ENCODE peak calls at places on chromosomes 1 and 21, in four cellular contexts. W is HepG2, T is HEK293T, K is K562. N is an unnamed sample.
A peak's percentile ranks its signal among the peaks of the same experiment; 100 is the strongest.

GRCh38 chr1:156750191-156750931 is 1.1 kb downstream of the HDGF start:
- DNase-seq in W (no peak), T (no peak), K (peak; percentile 38), N (no peak)

GRCh38 chr1:83017701-83018100 is 981.2 kb downstream of the TTLL7 start:
- DNase-seq in W (no peak), T (no peak), K (no peak), N (no peak)

GRCh38 chr1:14160766-14161165 is 437.7 kb upstream of the KAZN start:
- DNase-seq in W (no peak), T (no peak), K (no peak), N (no peak)

GRCh38 chr1:232905324-232906034 is 44.9 kb upstream of the NTPCR start:
- DNase-seq in W (no peak), T (no peak), K (no peak), N (no peak)

GRCh38 chr1:70910013-70910412 is 137.6 kb downstream of the PTGER3 start:
- DNase-seq in W (no peak), T (no peak), K (no peak), N (no peak)

GRCh38 chr1:96372881-96373280 is 348.7 kb upstream of the PTBP2 start:
- DNase-seq in W (no peak), T (no peak), K (no peak), N (no peak)

GRCh38 chr1:170670751-170671628 is 7.1 kb downstream of the PRRX1 start:
- DNase-seq in W (no peak), T (no peak), K (peak; percentile 45), N (no peak)

GRCh38 chr1:44684525-44684924 is 10.0 kb downstream of the ARMH1 start:
- DNase-seq in W (no peak), T (no peak), K (no peak), N (peak; percentile 81)

GRCh38 chr1:209756608-209757445 is 974 bp downstream of the TRAF3IP3 start:
- DNase-seq in W (no peak), T (no peak), K (no peak), N (peak; percentile 49)

DNA sequence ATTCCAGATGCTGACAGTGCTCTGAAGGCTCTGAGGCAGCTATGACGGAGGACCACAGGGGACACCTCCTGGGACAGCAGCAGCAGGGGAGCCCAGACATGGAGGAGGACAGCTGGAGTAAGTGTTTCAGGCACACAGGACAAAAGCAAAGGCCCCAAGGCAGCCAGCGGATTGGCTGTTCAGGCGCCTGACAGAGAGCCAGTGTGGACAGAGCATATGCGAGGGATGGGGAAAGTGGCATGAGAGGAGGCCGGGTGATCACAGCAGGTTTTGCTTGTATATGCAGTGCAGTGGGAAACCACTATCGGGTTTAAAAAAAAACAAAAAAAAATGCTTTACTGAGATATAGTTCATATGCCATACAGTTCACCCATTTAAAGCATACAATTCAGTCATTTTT is 19.1 kb downstream of the CHRNB2 start:
- DNase-seq in W (no peak), T (no peak), K (no peak), N (no peak)
- TF ChIP-seq FOXK2 in W (no peak), T (no peak), K (no peak), N (no peak)

DNA sequence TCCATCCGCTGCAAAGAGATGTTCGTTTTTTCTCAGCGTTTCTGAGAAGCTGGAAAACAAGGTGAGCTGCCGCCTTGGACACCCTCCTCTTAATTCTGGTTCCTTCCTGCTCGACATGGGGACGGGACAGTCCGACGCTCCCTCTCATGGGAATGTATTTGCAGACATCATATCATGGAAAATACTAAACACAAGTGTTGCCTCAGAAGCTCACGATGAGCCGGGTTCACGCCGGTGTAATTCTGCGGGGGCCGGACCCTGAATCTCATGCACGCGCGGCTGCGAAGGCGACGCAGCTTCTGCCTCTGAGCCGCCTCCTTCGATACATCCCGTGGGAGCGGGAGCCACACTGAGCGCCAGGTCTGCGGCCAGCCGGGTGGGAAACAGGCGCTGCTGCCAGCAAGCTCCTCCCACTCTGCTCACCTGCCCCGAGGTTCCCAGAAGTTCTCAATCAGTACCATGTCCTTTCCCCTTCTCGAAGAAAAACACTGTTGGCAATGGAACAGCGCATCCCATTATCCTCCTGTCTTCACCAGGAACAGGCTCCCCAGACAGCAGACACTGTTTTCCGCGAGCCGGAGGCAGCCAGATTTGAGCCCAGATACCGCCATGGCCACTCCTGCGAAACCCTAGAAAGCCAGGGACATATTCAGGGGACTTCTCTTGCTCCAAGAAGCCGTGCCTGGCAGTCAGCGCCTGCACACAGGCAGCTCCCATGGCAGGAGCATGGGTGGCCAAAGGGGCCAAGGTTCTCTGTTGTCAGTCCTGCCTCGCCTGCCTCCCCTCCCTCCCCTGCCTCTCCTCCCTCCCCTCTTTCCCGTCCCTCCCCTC is 98.0 kb downstream of the WDR4 start:
- DNase-seq in W (peak; percentile 32), T (peak; percentile 46), K (no peak), N (no peak)
- TF ChIP-seq FOXK2 in W (no peak), T (no peak), K (no peak), N (no peak)

DNA sequence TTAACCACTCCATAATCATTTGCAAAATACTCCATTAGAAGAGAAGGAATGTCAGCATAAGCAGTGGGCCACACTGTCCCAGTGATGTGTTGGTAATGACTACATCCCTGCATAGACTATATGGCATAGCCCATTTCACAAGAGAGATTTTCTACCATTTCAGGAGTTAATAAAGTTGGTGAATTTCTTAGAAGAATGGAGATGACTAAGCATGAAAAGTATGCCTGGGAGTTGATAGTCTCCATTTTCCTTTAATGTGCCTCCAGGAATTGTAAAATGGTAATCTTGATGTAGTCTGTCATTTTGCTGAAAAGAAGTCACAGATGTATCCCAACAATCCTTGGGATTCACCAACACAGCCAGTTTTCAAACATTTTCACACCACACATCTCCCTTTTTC is 608.8 kb upstream of the CHRM3 start:
- DNase-seq in W (no peak), T (no peak), K (no peak), N (no peak)
- TF ChIP-seq FOXK2 in W (no peak), T (no peak), K (no peak), N (no peak)

DNA sequence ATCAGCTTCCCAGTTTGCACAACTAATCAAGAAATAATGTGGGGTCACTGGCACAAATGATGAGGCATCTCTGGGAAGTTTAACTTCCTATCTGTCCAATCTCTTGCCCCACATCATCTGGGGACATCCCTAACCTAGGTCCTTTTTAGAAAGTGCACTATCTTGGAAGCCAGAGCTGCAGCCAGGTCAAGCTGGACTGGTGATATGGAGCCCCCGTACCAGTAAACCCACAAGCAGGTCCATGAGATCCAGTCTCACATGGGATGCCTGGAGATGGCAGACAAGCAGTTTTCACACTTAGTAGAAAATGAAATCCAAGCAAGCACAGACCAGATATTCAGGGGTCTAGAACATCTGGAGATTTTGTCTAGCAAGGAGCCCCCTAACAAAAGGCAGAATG is 27.5 kb upstream of the BSDC1 start:
- DNase-seq in W (no peak), T (no peak), K (no peak), N (no peak)
- TF ChIP-seq FOXK2 in W (no peak), T (no peak), K (no peak), N (no peak)

DNA sequence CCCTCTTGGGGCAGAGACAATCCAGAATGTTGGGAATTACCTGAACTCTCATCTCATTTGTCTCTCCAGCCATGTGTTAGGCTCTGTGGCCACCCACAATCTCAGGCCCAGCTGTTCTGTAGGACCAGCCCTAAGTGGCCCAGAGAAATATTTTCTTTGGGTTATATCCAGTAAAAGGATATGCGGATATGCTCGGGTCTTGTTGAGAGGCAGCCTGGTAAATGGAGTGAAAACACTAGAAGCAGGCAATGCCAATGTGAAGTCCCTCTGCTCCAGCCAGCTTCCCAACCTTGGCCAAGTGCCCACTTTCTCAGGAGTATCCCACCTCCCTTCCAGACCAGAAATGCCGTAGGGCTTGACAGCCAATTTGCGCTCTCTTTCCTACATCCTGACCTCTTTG is 192.2 kb downstream of the ST6GALNAC3 start:
- DNase-seq in W (no peak), T (no peak), K (no peak), N (no peak)
- TF ChIP-seq FOXK2 in W (no peak), T (no peak), K (no peak), N (no peak)

N was measured in GM12878.